ENCODE peak calls at places on chromosomes 16 and 17, in seven cellular contexts. One of them, this sample, is unnamed.
A peak's percentile ranks its signal among the peaks of the same experiment; 100 is the strongest.

GRCh38 chr17:65495255-65496060 is 66.0 kb downstream of the AXIN2 start:
- DNase-seq in stimulated activated CD4-positive, alpha-beta T cell treated with anti-CD3 and anti-CD28 coated beads, Interleukin-2, amount 100 ng/mL, for 48 hours: no peak
- DNase-seq in adrenal gland: no peak
- DNase-seq in AG09309: no peak
- DNase-seq in NCI-H1436: no peak
- DNase-seq in GM20000: no peak
- DNase-seq in T-helper 2 cell: no peak
- DNase-seq in this sample: peak; percentile 74

GRCh38 chr17:76432004-76432403 is 20.9 kb downstream of the UBE2O start:
- DNase-seq in AG09309: no peak
- DNase-seq in GM20000: no peak
- DNase-seq in stimulated activated CD4-positive, alpha-beta T cell treated with anti-CD3 and anti-CD28 coated beads, Interleukin-2, amount 100 ng/mL, for 48 hours: no peak
- DNase-seq in NCI-H1436: no peak
- DNase-seq in T-helper 2 cell: no peak
- DNase-seq in adrenal gland: no peak
- DNase-seq in this sample: no peak

GRCh38 chr17:77916771-77917481 is 41.6 kb upstream of the TNRC6C start:
- DNase-seq in stimulated activated CD4-positive, alpha-beta T cell treated with anti-CD3 and anti-CD28 coated beads, Interleukin-2, amount 100 ng/mL, for 48 hours: no peak
- DNase-seq in GM20000: no peak
- DNase-seq in NCI-H1436: no peak
- DNase-seq in T-helper 2 cell: no peak
- DNase-seq in AG09309: no peak
- DNase-seq in adrenal gland: peak; percentile 29
- DNase-seq in this sample: no peak

GRCh38 chr17:62704381-62704971 is 77.0 kb downstream of the MRC2 start:
- DNase-seq in AG09309: no peak
- DNase-seq in T-helper 2 cell: no peak
- DNase-seq in NCI-H1436: peak; percentile 39
- DNase-seq in GM20000: no peak
- DNase-seq in stimulated activated CD4-positive, alpha-beta T cell treated with anti-CD3 and anti-CD28 coated beads, Interleukin-2, amount 100 ng/mL, for 48 hours: no peak
- DNase-seq in adrenal gland: no peak
- DNase-seq in this sample: peak; percentile 35

GRCh38 chr17:364766-365165 is 12.2 kb upstream of the RPH3AL start:
- DNase-seq in stimulated activated CD4-positive, alpha-beta T cell treated with anti-CD3 and anti-CD28 coated beads, Interleukin-2, amount 100 ng/mL, for 48 hours: no peak
- DNase-seq in GM20000: no peak
- DNase-seq in adrenal gland: no peak
- DNase-seq in AG09309: no peak
- DNase-seq in NCI-H1436: no peak
- DNase-seq in T-helper 2 cell: no peak
- DNase-seq in this sample: no peak

GRCh38 chr16:50632927-50633800 is 47.9 kb downstream of the SNX20 start:
- DNase-seq in adrenal gland: no peak
- DNase-seq in NCI-H1436: no peak
- DNase-seq in AG09309: no peak
- DNase-seq in T-helper 2 cell: no peak
- DNase-seq in GM20000: no peak
- DNase-seq in stimulated activated CD4-positive, alpha-beta T cell treated with anti-CD3 and anti-CD28 coated beads, Interleukin-2, amount 100 ng/mL, for 48 hours: no peak
- DNase-seq in this sample: no peak

GRCh38 chr17:8832711-8833352 is 33.7 kb upstream of the MFSD6L start:
- DNase-seq in GM20000: peak; percentile 69
- DNase-seq in AG09309: no peak
- DNase-seq in T-helper 2 cell: no peak
- DNase-seq in stimulated activated CD4-positive, alpha-beta T cell treated with anti-CD3 and anti-CD28 coated beads, Interleukin-2, amount 100 ng/mL, for 48 hours: peak; percentile 40
- DNase-seq in NCI-H1436: no peak
- DNase-seq in adrenal gland: no peak
- DNase-seq in this sample: peak; percentile 56

GRCh38 chr17:50020841-50021599 is 26.0 kb upstream of the DLX3 start:
- DNase-seq in AG09309: no peak
- DNase-seq in adrenal gland: no peak
- DNase-seq in T-helper 2 cell: no peak
- DNase-seq in GM20000: no peak
- DNase-seq in NCI-H1436: no peak
- DNase-seq in stimulated activated CD4-positive, alpha-beta T cell treated with anti-CD3 and anti-CD28 coated beads, Interleukin-2, amount 100 ng/mL, for 48 hours: no peak
- DNase-seq in this sample: no peak

GRCh38 chr16:24999088-24999670 is 16.0 kb downstream of the ARHGAP17 start:
- DNase-seq in GM20000: no peak
- DNase-seq in AG09309: no peak
- DNase-seq in adrenal gland: no peak
- DNase-seq in stimulated activated CD4-positive, alpha-beta T cell treated with anti-CD3 and anti-CD28 coated beads, Interleukin-2, amount 100 ng/mL, for 48 hours: no peak
- DNase-seq in T-helper 2 cell: no peak
- DNase-seq in NCI-H1436: no peak
- DNase-seq in this sample: no peak

GRCh38 chr17:31389673-31390381 is 1.6 kb upstream of the RAB11FIP4 start:
- DNase-seq in GM20000: no peak
- DNase-seq in T-helper 2 cell: no peak
- DNase-seq in stimulated activated CD4-positive, alpha-beta T cell treated with anti-CD3 and anti-CD28 coated beads, Interleukin-2, amount 100 ng/mL, for 48 hours: no peak
- DNase-seq in adrenal gland: no peak
- DNase-seq in AG09309: no peak
- DNase-seq in NCI-H1436: no peak
- DNase-seq in this sample: no peak

GRCh38 chr17:46944931-46945330 is 22.0 kb downstream of the GOSR2 start:
- DNase-seq in NCI-H1436: no peak
- DNase-seq in GM20000: no peak
- DNase-seq in stimulated activated CD4-positive, alpha-beta T cell treated with anti-CD3 and anti-CD28 coated beads, Interleukin-2, amount 100 ng/mL, for 48 hours: no peak
- DNase-seq in adrenal gland: no peak
- DNase-seq in AG09309: no peak
- DNase-seq in T-helper 2 cell: no peak
- DNase-seq in this sample: no peak

GRCh38 chr17:46152423-46152822 is 40.8 kb downstream of the KANSL1 start:
- DNase-seq in stimulated activated CD4-positive, alpha-beta T cell treated with anti-CD3 and anti-CD28 coated beads, Interleukin-2, amount 100 ng/mL, for 48 hours: no peak
- DNase-seq in NCI-H1436: no peak
- DNase-seq in GM20000: peak; percentile 18
- DNase-seq in T-helper 2 cell: no peak
- DNase-seq in AG09309: no peak
- DNase-seq in adrenal gland: no peak
- DNase-seq in this sample: peak; percentile 86

GRCh38 chr16:78606572-78606971 is 507.1 kb downstream of the WWOX start:
- DNase-seq in NCI-H1436: no peak
- DNase-seq in GM20000: no peak
- DNase-seq in stimulated activated CD4-positive, alpha-beta T cell treated with anti-CD3 and anti-CD28 coated beads, Interleukin-2, amount 100 ng/mL, for 48 hours: no peak
- DNase-seq in adrenal gland: no peak
- DNase-seq in T-helper 2 cell: no peak
- DNase-seq in AG09309: no peak
- DNase-seq in this sample: peak; percentile 86

GRCh38 chr17:34275881-34276280 is 5.9 kb downstream of the CCL7 start:
- DNase-seq in GM20000: no peak
- DNase-seq in NCI-H1436: no peak
- DNase-seq in AG09309: peak; percentile 73
- DNase-seq in adrenal gland: no peak
- DNase-seq in stimulated activated CD4-positive, alpha-beta T cell treated with anti-CD3 and anti-CD28 coated beads, Interleukin-2, amount 100 ng/mL, for 48 hours: no peak
- DNase-seq in T-helper 2 cell: no peak
- DNase-seq in this sample: no peak

GRCh38 chr16:48949636-48950035 is 332.0 kb downstream of the CBLN1 start:
- DNase-seq in T-helper 2 cell: no peak
- DNase-seq in stimulated activated CD4-positive, alpha-beta T cell treated with anti-CD3 and anti-CD28 coated beads, Interleukin-2, amount 100 ng/mL, for 48 hours: no peak
- DNase-seq in adrenal gland: no peak
- DNase-seq in AG09309: no peak
- DNase-seq in GM20000: no peak
- DNase-seq in NCI-H1436: no peak
- DNase-seq in this sample: no peak

GRCh38 chr17:59859444-59860025 is 33.2 kb downstream of the TUBD1 start:
- DNase-seq in GM20000: no peak
- DNase-seq in NCI-H1436: peak; percentile 19
- DNase-seq in AG09309: peak; percentile 33
- DNase-seq in stimulated activated CD4-positive, alpha-beta T cell treated with anti-CD3 and anti-CD28 coated beads, Interleukin-2, amount 100 ng/mL, for 48 hours: no peak
- DNase-seq in T-helper 2 cell: no peak
- DNase-seq in adrenal gland: no peak
- DNase-seq in this sample: no peak

GRCh38 chr16:24943471-24943870 is 71.7 kb downstream of the ARHGAP17 start:
- DNase-seq in AG09309: no peak
- DNase-seq in stimulated activated CD4-positive, alpha-beta T cell treated with anti-CD3 and anti-CD28 coated beads, Interleukin-2, amount 100 ng/mL, for 48 hours: no peak
- DNase-seq in GM20000: no peak
- DNase-seq in T-helper 2 cell: no peak
- DNase-seq in NCI-H1436: no peak
- DNase-seq in adrenal gland: no peak
- DNase-seq in this sample: no peak

GRCh38 chr17:7711356-7711755 is 6.2 kb upstream of the DNAH2 start:
- DNase-seq in adrenal gland: no peak
- DNase-seq in T-helper 2 cell: no peak
- DNase-seq in AG09309: no peak
- DNase-seq in GM20000: no peak
- DNase-seq in NCI-H1436: no peak
- DNase-seq in stimulated activated CD4-positive, alpha-beta T cell treated with anti-CD3 and anti-CD28 coated beads, Interleukin-2, amount 100 ng/mL, for 48 hours: no peak
- DNase-seq in this sample: no peak

GRCh38 chr16:69861276-69862030 is 89.7 kb upstream of the CLEC18A start:
- DNase-seq in GM20000: no peak
- DNase-seq in stimulated activated CD4-positive, alpha-beta T cell treated with anti-CD3 and anti-CD28 coated beads, Interleukin-2, amount 100 ng/mL, for 48 hours: no peak
- DNase-seq in NCI-H1436: no peak
- DNase-seq in T-helper 2 cell: no peak
- DNase-seq in AG09309: peak; percentile 58
- DNase-seq in adrenal gland: peak; percentile 76
- DNase-seq in this sample: no peak